ENCODE peak calls at places on chromosomes 16 and 17, in ten cellular contexts. U is fibroblast of lung, K is psoas muscle, S is neural progenitor cell, Z is heart left ventricle, D is left ventricle myocardium inferior, C is cardiac muscle cell, Q is PC-9, B is HCT116, X is adrenal gland. R is an unnamed sample.

GRCh38 chr16:57145964-57146647 is 39.7 kb downstream of the PSME3IP1 start:
- DNase-seq in B (no peak), Q (no peak), X (no peak), Z (no peak), D (no peak), K (no peak), S (no peak), C (no peak), U (no peak), R (peak)

GRCh38 chr17:49434821-49435581 is 20.3 kb upstream of the PHB1 start:
- DNase-seq in Q (peak), B (peak), D (no peak), S (peak), K (no peak), C (peak), U (peak), X (peak), Z (no peak), R (no peak)

GRCh38 chr16:3938843-3939624 is 58.5 kb upstream of the CREBBP start:
- DNase-seq in K (peak), X (no peak), D (peak), U (peak), Z (peak), Q (peak), C (peak), S (peak), B (no peak), R (peak)

GRCh38 chr16:80751167-80751566 is 53.2 kb downstream of the CDYL2 start:
- DNase-seq in D (no peak), K (no peak), U (peak), B (no peak), Z (no peak), S (peak), Q (no peak), C (no peak), X (peak), R (no peak)

GRCh38 chr17:19647697-19648474 is 665 bp upstream of the ALDH3A2 start:
- DNase-seq in U (peak), K (peak), B (peak), D (peak), Z (peak), X (peak), Q (peak), S (peak), C (peak), R (peak)

GRCh38 chr17:7460850-7461660 is 16.2 kb downstream of the CHRNB1 start:
- DNase-seq in Z (no peak), U (no peak), Q (no peak), B (no peak), D (no peak), C (no peak), S (peak), X (no peak), K (no peak), R (no peak)

GRCh38 chr16:50683689-50684374 is 2.7 kb upstream of the SNX20 start:
- DNase-seq in K (no peak), B (no peak), X (no peak), Z (no peak), S (no peak), Q (no peak), C (no peak), D (no peak), U (no peak), R (no peak)

GRCh38 chr16:55566432-55567175 is at the start of gene CAPNS2:
- DNase-seq in X (no peak), Z (no peak), Q (no peak), B (no peak), D (no peak), S (no peak), C (no peak), K (no peak), U (no peak), R (no peak)

GRCh38 chr16:19184823-19185509 is 16.9 kb downstream of the SYT17 start:
- DNase-seq in B (no peak), D (no peak), U (peak), C (no peak), K (no peak), Q (no peak), Z (no peak), S (no peak), X (no peak), R (no peak)

GRCh38 chr16:30570621-30571443 is 682 bp downstream of the ZNF688 start:
- DNase-seq in D (no peak), B (no peak), X (peak), U (peak), C (peak), K (peak), S (peak), Q (no peak), Z (no peak), R (peak)

GRCh38 chr17:8673621-8674020 is 43.1 kb upstream of the MYH10 start:
- DNase-seq in Q (no peak), B (no peak), U (peak), K (no peak), Z (peak), C (no peak), S (no peak), D (no peak), X (peak), R (no peak)

GRCh38 chr17:27526603-27527002 is 70.4 kb downstream of the KSR1 start:
- DNase-seq in X (peak), Q (no peak), D (peak), K (peak), C (no peak), Z (peak), B (no peak), S (peak), U (peak), R (peak)

GRCh38 chr16:86956437-86956836 is 360.8 kb downstream of the C16orf95 start:
- DNase-seq in X (no peak), B (no peak), D (no peak), C (no peak), K (no peak), S (no peak), U (no peak), Q (no peak), Z (no peak), R (peak)

GRCh38 chr17:45144199-45145034 is 3.9 kb upstream of the HEXIM1 start:
- DNase-seq in B (no peak), C (no peak), X (no peak), K (peak), D (peak), Q (no peak), Z (peak), S (peak), U (no peak), R (peak)

GRCh38 chr16:72952404-72953301 is 95.3 kb downstream of the ZFHX3 start:
- DNase-seq in K (no peak), S (no peak), B (no peak), X (peak), U (peak), Z (no peak), Q (no peak), D (no peak), C (no peak), R (no peak)

GRCh38 chr16:1003551-1004347 is 22.2 kb downstream of the SOX8 start:
- DNase-seq in C (no peak), U (peak), Q (no peak), Z (no peak), X (no peak), B (no peak), S (no peak), K (no peak), D (no peak), R (no peak)

GRCh38 chr16:88464447-88465318 is 11.6 kb downstream of the ZFPM1 start:
- DNase-seq in D (no peak), S (no peak), U (peak), Z (no peak), K (no peak), C (no peak), X (no peak), B (no peak), Q (no peak), R (no peak)

GRCh38 chr16:47375423-47375822 is 85.4 kb downstream of the ITFG1 start:
- DNase-seq in Q (no peak), U (no peak), Z (no peak), B (no peak), K (no peak), S (no peak), C (no peak), X (no peak), D (no peak), R (no peak)

GRCh38 chr16:27417047-27417671 is 15.2 kb downstream of the IL21R start:
- DNase-seq in C (no peak), X (no peak), Q (no peak), B (no peak), Z (no peak), U (no peak), D (no peak), K (no peak), S (no peak), R (peak)

GRCh38 chr17:46216682-46217081 is 23.5 kb upstream of the KANSL1 start:
- DNase-seq in X (no peak), U (no peak), D (no peak), K (no peak), Q (no peak), Z (no peak), S (no peak), C (no peak), B (no peak), R (no peak)

GRCh38 chr17:7023576-7024401 is 939 bp downstream of the BCL6B start:
- DNase-seq in Q (peak), K (peak), S (peak), Z (peak), C (peak), B (peak), U (peak), X (peak), D (peak), R (peak)

GRCh38 chr16:3106205-3106928 is 6.0 kb upstream of the ZNF205 start:
- DNase-seq in X (peak), C (peak), K (peak), D (peak), Z (peak), B (peak), Q (peak), U (peak), S (peak), R (peak)

GRCh38 chr17:1186214-1186820 is 6.5 kb upstream of the ABR start:
- DNase-seq in C (no peak), Q (peak), S (no peak), X (no peak), B (no peak), U (peak), D (no peak), K (no peak), Z (no peak), R (no peak)

GRCh38 chr17:33267881-33268548 is 25.1 kb downstream of the ASIC2 start:
- DNase-seq in S (no peak), K (no peak), Z (no peak), X (no peak), C (no peak), Q (no peak), U (no peak), B (no peak), D (no peak), R (no peak)

GRCh38 chr17:55845385-55845784 is 94.5 kb downstream of the PCTP start:
- DNase-seq in K (peak), C (peak), S (peak), Q (no peak), X (no peak), B (no peak), Z (peak), U (peak), D (peak), R (peak)

GRCh38 chr16:46884513-46885293 is 541 bp downstream of the GPT2 start:
- DNase-seq in C (peak), B (no peak), K (no peak), X (no peak), Z (no peak), D (no peak), Q (no peak), U (peak), S (peak), R (no peak)

GRCh38 chr17:60149691-60150582 is at the start of gene CA4:
- DNase-seq in D (no peak), C (peak), Z (no peak), Q (no peak), X (no peak), B (no peak), U (no peak), S (peak), K (no peak), R (no peak)

GRCh38 chr16:2042666-2043295 is 4.9 kb downstream of the NTHL1 start:
- DNase-seq in B (no peak), U (no peak), X (no peak), D (no peak), K (no peak), Z (no peak), S (no peak), Q (no peak), C (no peak), R (no peak)

GRCh38 chr17:2849327-2849670 is 53.1 kb downstream of the RAP1GAP2 start:
- DNase-seq in U (no peak), D (no peak), X (no peak), Z (no peak), B (no peak), Q (no peak), C (no peak), K (no peak), S (peak), R (no peak)

GRCh38 chr17:78783711-78784396 is 1.8 kb upstream of the CYTH1 start:
- DNase-seq in K (no peak), B (no peak), D (no peak), X (no peak), Q (no peak), Z (no peak), S (no peak), C (peak), U (no peak), R (peak)

GRCh38 chr16:9092282-9092962 is 978 bp downstream of the HAPSTR1 start:
- DNase-seq in D (peak), B (no peak), U (no peak), Z (peak), C (peak), K (peak), S (peak), Q (no peak), X (peak), R (peak)

GRCh38 chr17:77690271-77691161 is 268.0 kb upstream of the TNRC6C start:
- DNase-seq in X (no peak), Z (peak), S (no peak), C (no peak), Q (no peak), D (no peak), K (no peak), B (no peak), U (no peak), R (no peak)

GRCh38 chr16:30786115-30786935 is 680 bp downstream of the ZNF629 start:
- DNase-seq in C (peak), B (no peak), D (no peak), U (peak), Z (peak), S (peak), Q (peak), K (peak), X (peak), R (no peak)

GRCh38 chr16:13957197-13958078 is 37.5 kb downstream of the ERCC4 start:
- DNase-seq in X (peak), S (peak), D (peak), U (peak), B (peak), K (peak), C (no peak), Q (peak), Z (peak), R (peak)

GRCh38 chr17:39618252-39618913 is 8.4 kb upstream of the PPP1R1B start:
- DNase-seq in C (no peak), K (no peak), S (no peak), Z (no peak), U (no peak), D (no peak), X (no peak), Q (no peak), B (no peak), R (no peak)

GRCh38 chr17:27573971-27574525 is 56.9 kb upstream of the LGALS9 start:
- DNase-seq in Z (no peak), Q (no peak), U (peak), X (peak), S (no peak), D (no peak), K (no peak), C (peak), B (no peak), R (no peak)

GRCh38 chr17:6639014-6639650 is 1.4 kb downstream of the KIAA0753 start:
- DNase-seq in S (no peak), C (no peak), B (no peak), U (no peak), D (no peak), Z (no peak), K (no peak), Q (no peak), X (no peak), R (no peak)

GRCh38 chr17:30253316-30253715 is 17.8 kb upstream of the SLC6A4 start:
- DNase-seq in U (no peak), B (no peak), C (no peak), X (no peak), D (no peak), K (no peak), Q (no peak), Z (no peak), S (no peak), R (no peak)

DNA sequence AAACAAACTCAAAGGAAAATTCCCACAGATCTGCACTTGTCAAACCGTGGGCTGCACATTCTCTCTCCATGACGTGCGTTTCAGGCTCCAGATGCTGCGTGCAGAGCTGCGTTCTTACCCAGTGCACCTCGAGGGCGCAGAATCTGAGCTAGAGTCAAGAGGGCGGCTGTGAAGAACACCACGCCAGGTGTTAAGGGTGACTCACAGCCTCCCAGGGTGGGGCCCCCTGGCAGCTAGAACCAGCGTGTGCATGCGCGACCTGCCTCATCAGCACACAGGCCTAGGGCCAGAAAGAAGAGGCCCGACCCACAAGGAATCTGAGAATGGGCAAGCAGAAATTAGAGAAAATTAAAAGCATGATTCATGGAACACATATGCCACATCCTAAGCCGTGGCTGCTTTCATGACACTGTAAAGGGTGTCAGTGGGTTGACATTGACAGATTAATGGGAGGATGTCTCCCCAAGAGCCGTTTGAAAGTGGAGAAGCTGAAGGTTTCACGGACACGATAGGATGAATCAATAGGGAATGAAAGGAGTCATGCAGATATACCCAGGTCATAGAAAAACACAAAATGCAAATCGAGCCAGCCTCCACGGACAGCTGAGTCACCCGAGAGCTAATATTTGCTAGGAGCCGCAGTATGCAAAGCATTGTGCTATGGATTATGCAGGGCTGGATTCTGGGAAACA is 29.0 kb downstream of the MARCHF10 start:
- DNase-seq in S (no peak), Z (no peak), D (no peak), X (no peak), K (no peak), U (peak), C (no peak), B (peak), Q (peak), R (no peak)
- H3K4me3 ChIP-seq in S (no peak), Z (no peak), D (no peak), X (no peak), K (no peak), U (no peak), C (no peak), B (no peak), Q (peak), R (no peak)

DNA sequence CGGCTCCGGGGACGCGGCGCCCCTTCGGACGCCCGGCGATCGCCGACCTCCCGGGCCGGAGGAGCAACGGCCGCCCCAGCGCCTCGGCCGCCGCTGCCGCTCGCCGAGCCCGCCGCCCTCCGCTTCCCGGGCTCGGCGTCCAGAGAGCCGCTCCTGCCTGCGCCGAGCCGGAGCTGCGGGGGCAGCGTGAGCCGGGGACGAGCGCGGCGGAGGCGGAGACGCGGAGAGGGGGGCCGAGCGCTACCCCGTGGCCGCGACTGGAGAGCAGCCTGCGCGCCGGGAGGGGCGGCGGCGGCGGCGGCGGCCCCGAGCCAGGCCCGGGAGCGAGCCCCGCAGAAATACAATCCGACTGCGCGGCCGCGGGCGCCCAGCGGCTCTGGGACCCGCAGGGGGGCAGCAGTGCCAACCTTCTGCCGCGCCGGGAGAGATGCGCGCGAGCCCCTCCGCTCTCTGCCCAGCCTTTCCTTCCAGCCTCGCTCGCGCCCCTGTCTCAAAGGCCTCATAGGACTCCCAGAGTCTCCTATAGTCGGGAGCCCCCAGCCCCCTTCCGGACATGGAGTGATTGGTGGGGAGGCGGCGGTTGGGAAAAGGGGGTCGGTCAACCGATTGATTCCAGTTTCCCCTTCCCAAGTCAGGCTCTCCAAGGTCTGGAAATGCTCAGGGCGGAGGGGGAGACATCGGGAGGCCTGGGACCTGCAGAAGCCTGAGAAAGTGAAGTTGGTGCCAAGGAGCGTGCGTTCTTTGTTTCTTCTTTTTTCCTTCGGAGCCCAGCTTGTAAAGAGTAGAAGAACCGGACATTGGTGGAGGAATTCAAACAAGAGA is 1.0 kb upstream of the SDK2 start:
- DNase-seq in X (no peak), S (peak), B (no peak), K (peak), C (peak), Q (no peak), U (peak), Z (peak), D (peak), R (no peak)
- TF ChIP-seq CTCF in X (no peak), S (peak), B (no peak), K (no peak), C (no peak), Q (no peak), U (no peak), Z (no peak), D (peak), R (no peak)

GRCh38 chr17:41301916-41302901 is at the start of gene KRTAP29-1:
- DNase-seq in D (peak), U (no peak), S (no peak), Z (peak), C (no peak), B (no peak), K (no peak), X (no peak), Q (no peak), R (no peak)
- H3K27ac ChIP-seq in D (peak), U (no peak), S (no peak), Z (no peak), C (no peak), B (no peak), K (no peak), X (no peak), Q (no peak), R (no peak)

GRCh38 chr17:66964083-66964771 is at the start of gene CACNG4:
- DNase-seq in Z (no peak), Q (no peak), K (no peak), C (peak), U (no peak), S (peak), D (no peak), B (no peak), X (no peak), R (no peak)
- H3K4me3 ChIP-seq in Z (peak), Q (peak), K (peak), C (peak), U (no peak), S (peak), D (peak), B (no peak), X (peak), R (peak)

R was measured in sigmoid colon.